ENCODE peak calls at places on chromosomes 5 and 9, in eight cellular contexts. One of them, this sample, is unnamed.

GRCh38 chr5:135660826-135661555 is 82.2 kb upstream of the CXCL14 start:
- DNase-seq in A673: no peak
- DNase-seq in body of pancreas: no peak
- DNase-seq in A549: no peak
- DNase-seq in CD8-positive, alpha-beta T cell: no peak
- DNase-seq in K562: no peak
- DNase-seq in tibial artery: no peak
- DNase-seq in left ventricle myocardium inferior: no peak
- DNase-seq in this sample: peak; percentile 39

GRCh38 chr9:2722715-2723114 is 5.4 kb downstream of the KCNV2 start:
- DNase-seq in A673: no peak
- DNase-seq in body of pancreas: no peak
- DNase-seq in A549: no peak
- DNase-seq in CD8-positive, alpha-beta T cell: no peak
- DNase-seq in K562: peak; percentile 14
- DNase-seq in tibial artery: no peak
- DNase-seq in left ventricle myocardium inferior: no peak
- DNase-seq in this sample: peak; percentile 21

GRCh38 chr5:76493190-76493837 is 90.2 kb downstream of the IQGAP2 start:
- DNase-seq in A673: no peak
- DNase-seq in body of pancreas: no peak
- DNase-seq in A549: no peak
- DNase-seq in CD8-positive, alpha-beta T cell: no peak
- DNase-seq in K562: no peak
- DNase-seq in tibial artery: no peak
- DNase-seq in left ventricle myocardium inferior: no peak
- DNase-seq in this sample: no peak

GRCh38 chr5:166117062-166117743 is 2174.2 kb upstream of the WWC1 start:
- DNase-seq in A673: no peak
- DNase-seq in body of pancreas: no peak
- DNase-seq in A549: no peak
- DNase-seq in CD8-positive, alpha-beta T cell: no peak
- DNase-seq in K562: no peak
- DNase-seq in tibial artery: no peak
- DNase-seq in left ventricle myocardium inferior: no peak
- DNase-seq in this sample: no peak

GRCh38 chr5:95800553-95800952 is 22.0 kb downstream of the GLRX start:
- DNase-seq in A673: no peak
- DNase-seq in body of pancreas: no peak
- DNase-seq in A549: no peak
- DNase-seq in CD8-positive, alpha-beta T cell: no peak
- DNase-seq in K562: no peak
- DNase-seq in tibial artery: no peak
- DNase-seq in left ventricle myocardium inferior: no peak
- DNase-seq in this sample: no peak

GRCh38 chr9:20314981-20315380 is 307.3 kb downstream of the MLLT3 start:
- DNase-seq in A673: no peak
- DNase-seq in body of pancreas: no peak
- DNase-seq in A549: no peak
- DNase-seq in CD8-positive, alpha-beta T cell: no peak
- DNase-seq in K562: no peak
- DNase-seq in tibial artery: no peak
- DNase-seq in left ventricle myocardium inferior: no peak
- DNase-seq in this sample: no peak

GRCh38 chr5:21919417-21920022 is 933.6 kb downstream of the CDH12 start:
- DNase-seq in A673: peak; percentile 89
- DNase-seq in body of pancreas: peak; percentile 7
- DNase-seq in A549: peak; percentile 24
- DNase-seq in CD8-positive, alpha-beta T cell: no peak
- DNase-seq in K562: peak; percentile 15
- DNase-seq in tibial artery: no peak
- DNase-seq in left ventricle myocardium inferior: no peak
- DNase-seq in this sample: peak; percentile 60

GRCh38 chr9:124082622-124083021 is 71.1 kb downstream of the LHX2 start:
- DNase-seq in A673: no peak
- DNase-seq in body of pancreas: no peak
- DNase-seq in A549: no peak
- DNase-seq in CD8-positive, alpha-beta T cell: no peak
- DNase-seq in K562: no peak
- DNase-seq in tibial artery: no peak
- DNase-seq in left ventricle myocardium inferior: no peak
- DNase-seq in this sample: no peak

GRCh38 chr5:12799165-12799564 is 894.9 kb upstream of the CTNND2 start:
- DNase-seq in A673: no peak
- DNase-seq in body of pancreas: no peak
- DNase-seq in A549: no peak
- DNase-seq in CD8-positive, alpha-beta T cell: no peak
- DNase-seq in K562: no peak
- DNase-seq in tibial artery: no peak
- DNase-seq in left ventricle myocardium inferior: no peak
- DNase-seq in this sample: no peak

GRCh38 chr5:94361832-94362754 is 256.3 kb downstream of the KIAA0825 start:
- DNase-seq in A673: no peak
- DNase-seq in body of pancreas: no peak
- DNase-seq in A549: no peak
- DNase-seq in CD8-positive, alpha-beta T cell: no peak
- DNase-seq in K562: no peak
- DNase-seq in tibial artery: no peak
- DNase-seq in left ventricle myocardium inferior: no peak
- DNase-seq in this sample: no peak

GRCh38 chr9:134704499-134704898 is 62.9 kb downstream of the COL5A1 start:
- DNase-seq in A673: no peak
- DNase-seq in body of pancreas: no peak
- DNase-seq in A549: no peak
- DNase-seq in CD8-positive, alpha-beta T cell: no peak
- DNase-seq in K562: no peak
- DNase-seq in tibial artery: no peak
- DNase-seq in left ventricle myocardium inferior: no peak
- DNase-seq in this sample: no peak

GRCh38 chr9:134707031-134707680 is 65.6 kb downstream of the COL5A1 start:
- DNase-seq in A673: peak; percentile 68
- DNase-seq in body of pancreas: peak; percentile 62
- DNase-seq in A549: no peak
- DNase-seq in CD8-positive, alpha-beta T cell: no peak
- DNase-seq in K562: no peak
- DNase-seq in tibial artery: peak; percentile 93
- DNase-seq in left ventricle myocardium inferior: peak; percentile 88
- DNase-seq in this sample: peak; percentile 93

GRCh38 chr9:134705786-134706185 is 64.2 kb downstream of the COL5A1 start:
- DNase-seq in A673: no peak
- DNase-seq in body of pancreas: no peak
- DNase-seq in A549: no peak
- DNase-seq in CD8-positive, alpha-beta T cell: no peak
- DNase-seq in K562: no peak
- DNase-seq in tibial artery: no peak
- DNase-seq in left ventricle myocardium inferior: no peak
- DNase-seq in this sample: no peak

GRCh38 chr9:134707731-134708671 is 66.4 kb downstream of the COL5A1 start:
- DNase-seq in A673: no peak
- DNase-seq in body of pancreas: no peak
- DNase-seq in A549: no peak
- DNase-seq in CD8-positive, alpha-beta T cell: no peak
- DNase-seq in K562: no peak
- DNase-seq in tibial artery: no peak
- DNase-seq in left ventricle myocardium inferior: no peak
- DNase-seq in this sample: no peak

DNA sequence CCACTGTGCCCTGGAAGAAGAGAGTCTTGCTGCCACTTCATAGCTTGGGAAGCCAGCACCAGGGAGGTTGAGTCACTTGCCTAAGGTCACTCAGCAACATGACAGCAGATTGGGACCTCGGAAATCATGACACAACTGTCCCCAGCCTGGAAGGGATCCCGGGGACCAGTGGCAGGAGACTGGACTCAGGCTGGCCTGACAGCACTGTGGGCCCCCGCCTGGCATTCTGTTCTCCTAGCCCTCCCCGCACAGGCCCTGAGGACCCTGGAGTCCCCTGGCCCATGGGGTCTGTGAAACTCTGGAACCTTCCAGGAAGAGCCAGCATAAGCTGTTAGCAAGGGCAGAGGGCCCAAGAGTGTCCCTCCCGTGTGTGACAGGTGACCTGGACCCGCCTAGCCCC is 64.9 kb downstream of the COL5A1 start:
- DNase-seq in A673: no peak
- DNase-seq in body of pancreas: no peak
- DNase-seq in A549: no peak
- DNase-seq in CD8-positive, alpha-beta T cell: no peak
- DNase-seq in K562: no peak
- DNase-seq in tibial artery: no peak
- DNase-seq in left ventricle myocardium inferior: no peak
- DNase-seq in this sample: no peak
- H3K27ac ChIP-seq in A673: peak overlapping the region; percentile 59
- H3K27ac ChIP-seq in body of pancreas: peak overlapping the region; percentile 18
- H3K27ac ChIP-seq in A549: no peak overlapping the region
- H3K27ac ChIP-seq in CD8-positive, alpha-beta T cell: no peak overlapping the region
- H3K27ac ChIP-seq in K562: no peak overlapping the region
- H3K27ac ChIP-seq in tibial artery: peak overlapping the region; percentile 80
- H3K27ac ChIP-seq in left ventricle myocardium inferior: peak overlapping the region; percentile 84
- H3K27ac ChIP-seq in this sample: peak overlapping the region; percentile 91

DNA sequence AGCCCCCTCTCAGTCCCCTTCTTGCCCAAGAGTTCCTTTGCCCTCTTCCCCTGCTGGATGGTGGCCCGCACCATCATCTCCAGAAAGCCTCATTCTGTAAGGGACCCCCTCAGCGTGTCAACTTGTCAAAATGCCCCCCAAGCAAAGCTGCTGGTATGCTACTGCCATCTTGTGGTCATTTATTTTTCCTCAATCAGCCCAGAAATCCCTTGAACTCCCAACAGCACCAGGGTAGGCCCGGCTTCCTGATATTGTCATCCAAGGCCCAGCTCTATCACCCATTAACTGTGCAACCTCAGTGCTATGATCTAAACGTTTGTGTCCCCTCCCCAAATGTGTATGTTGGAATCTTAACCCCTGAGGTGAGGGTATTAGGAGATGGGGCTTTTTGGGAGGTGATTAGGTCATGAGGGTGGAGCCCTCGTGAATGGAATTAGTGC is 53.2 kb upstream of the FBXW11 start:
- DNase-seq in A673: peak; percentile 41
- DNase-seq in body of pancreas: no peak
- DNase-seq in A549: peak; percentile 29
- DNase-seq in CD8-positive, alpha-beta T cell: no peak
- DNase-seq in K562: peak; percentile 51
- DNase-seq in tibial artery: no peak
- DNase-seq in left ventricle myocardium inferior: no peak
- DNase-seq in this sample: peak; percentile 36
- TF ChIP-seq CTCF in A673: peak; percentile 66
- TF ChIP-seq CTCF in body of pancreas: peak; percentile 35
- TF ChIP-seq CTCF in A549: peak; percentile 73
- TF ChIP-seq CTCF in CD8-positive, alpha-beta T cell: peak; percentile 43
- TF ChIP-seq CTCF in K562: peak; percentile 70
- TF ChIP-seq CTCF in tibial artery: peak; percentile 41
- TF ChIP-seq CTCF in left ventricle myocardium inferior: peak; percentile 71
- TF ChIP-seq CTCF in this sample: peak; percentile 51

GRCh38 chr9:115208503-115208902 is 90.5 kb upstream of the TNC start:
- DNase-seq in A673: no peak
- DNase-seq in body of pancreas: no peak
- DNase-seq in A549: no peak
- DNase-seq in CD8-positive, alpha-beta T cell: no peak
- DNase-seq in K562: no peak
- DNase-seq in tibial artery: no peak
- DNase-seq in left ventricle myocardium inferior: no peak
- DNase-seq in this sample: no peak
- H3K4me1 ChIP-seq in A673: peaks cover 25% of the 10 kb centered on the region
- H3K4me1 ChIP-seq in body of pancreas: no peaks in the 10 kb centered on the region
- H3K4me1 ChIP-seq in A549: peaks cover 23% of the 10 kb centered on the region
- H3K4me1 ChIP-seq in CD8-positive, alpha-beta T cell: no peaks in the 10 kb centered on the region
- H3K4me1 ChIP-seq in K562: no peaks in the 10 kb centered on the region
- H3K4me1 ChIP-seq in tibial artery: no peaks in the 10 kb centered on the region
- H3K4me1 ChIP-seq in left ventricle myocardium inferior: peaks cover 7% of the 10 kb centered on the region
- H3K4me1 ChIP-seq in this sample: peaks cover 8% of the 10 kb centered on the region

GRCh38 chr5:126780165-126780827 is 3.4 kb downstream of the LMNB1 start:
- DNase-seq in A673: peak; percentile 85
- DNase-seq in body of pancreas: peak; percentile 55
- DNase-seq in A549: peak; percentile 73
- DNase-seq in CD8-positive, alpha-beta T cell: peak; percentile 46
- DNase-seq in K562: peak; percentile 53
- DNase-seq in tibial artery: no peak
- DNase-seq in left ventricle myocardium inferior: no peak
- DNase-seq in this sample: peak; percentile 84
- H3K27ac ChIP-seq in A673: peak overlapping the region; percentile 100
- H3K27ac ChIP-seq in body of pancreas: no peak overlapping the region
- H3K27ac ChIP-seq in A549: no peak overlapping the region
- H3K27ac ChIP-seq in CD8-positive, alpha-beta T cell: no peak overlapping the region
- H3K27ac ChIP-seq in K562: peak overlapping the region; percentile 54
- H3K27ac ChIP-seq in tibial artery: no peak overlapping the region
- H3K27ac ChIP-seq in left ventricle myocardium inferior: no peak overlapping the region
- H3K27ac ChIP-seq in this sample: no peak overlapping the region

GRCh38 chr5:41772071-41772470 is 98.2 kb downstream of the OXCT1 start:
- DNase-seq in A673: no peak
- DNase-seq in body of pancreas: no peak
- DNase-seq in A549: no peak
- DNase-seq in CD8-positive, alpha-beta T cell: no peak
- DNase-seq in K562: no peak
- DNase-seq in tibial artery: no peak
- DNase-seq in left ventricle myocardium inferior: no peak
- DNase-seq in this sample: no peak
- TF ChIP-seq CTCF in A673: no peak
- TF ChIP-seq CTCF in body of pancreas: no peak
- TF ChIP-seq CTCF in A549: no peak
- TF ChIP-seq CTCF in CD8-positive, alpha-beta T cell: no peak
- TF ChIP-seq CTCF in K562: no peak
- TF ChIP-seq CTCF in tibial artery: no peak
- TF ChIP-seq CTCF in left ventricle myocardium inferior: no peak
- TF ChIP-seq CTCF in this sample: no peak

GRCh38 chr9:82299870-82300269 is 311.3 kb downstream of the SPATA31D1 start:
- DNase-seq in A673: no peak
- DNase-seq in body of pancreas: no peak
- DNase-seq in A549: no peak
- DNase-seq in CD8-positive, alpha-beta T cell: no peak
- DNase-seq in K562: no peak
- DNase-seq in tibial artery: no peak
- DNase-seq in left ventricle myocardium inferior: no peak
- DNase-seq in this sample: no peak

GRCh38 chr9:82302968-82303655 is 314.5 kb downstream of the SPATA31D1 start:
- DNase-seq in A673: no peak
- DNase-seq in body of pancreas: no peak
- DNase-seq in A549: no peak
- DNase-seq in CD8-positive, alpha-beta T cell: no peak
- DNase-seq in K562: no peak
- DNase-seq in tibial artery: no peak
- DNase-seq in left ventricle myocardium inferior: no peak
- DNase-seq in this sample: no peak
- H3K4me1 ChIP-seq in A673: no peaks in the 10 kb centered on the region
- H3K4me1 ChIP-seq in body of pancreas: no peaks in the 10 kb centered on the region
- H3K4me1 ChIP-seq in A549: no peaks in the 10 kb centered on the region
- H3K4me1 ChIP-seq in CD8-positive, alpha-beta T cell: no peaks in the 10 kb centered on the region
- H3K4me1 ChIP-seq in K562: no peaks in the 10 kb centered on the region
- H3K4me1 ChIP-seq in tibial artery: no peaks in the 10 kb centered on the region
- H3K4me1 ChIP-seq in left ventricle myocardium inferior: no peaks in the 10 kb centered on the region
- H3K4me1 ChIP-seq in this sample: no peaks in the 10 kb centered on the region

GRCh38 chr9:129823163-129823933 is 588 bp downstream of the TOR1A start:
- DNase-seq in A673: peak; percentile 37
- DNase-seq in body of pancreas: peak; percentile 24
- DNase-seq in A549: peak; percentile 17
- DNase-seq in CD8-positive, alpha-beta T cell: peak; percentile 17
- DNase-seq in K562: peak; percentile 80
- DNase-seq in tibial artery: no peak
- DNase-seq in left ventricle myocardium inferior: no peak
- DNase-seq in this sample: peak; percentile 42
- H3K27ac ChIP-seq in A673: peak overlapping the region; percentile 88
- H3K27ac ChIP-seq in body of pancreas: peak overlapping the region; percentile 77
- H3K27ac ChIP-seq in A549: peak overlapping the region; percentile 96
- H3K27ac ChIP-seq in CD8-positive, alpha-beta T cell: peak overlapping the region; percentile 53
- H3K27ac ChIP-seq in K562: peak overlapping the region; percentile 83
- H3K27ac ChIP-seq in tibial artery: peak overlapping the region; percentile 86
- H3K27ac ChIP-seq in left ventricle myocardium inferior: peak overlapping the region; percentile 85
- H3K27ac ChIP-seq in this sample: peak overlapping the region; percentile 84